ENCODE peak calls at places on chromosomes 13 and 19, in five cellular contexts. One of them, this sample, is unnamed.

GRCh38 chr19:38145627-38146026 is 78.4 kb downstream of the DPF1 start:
- DNase-seq in NCI-H2029: no peak
- DNase-seq in H54: no peak
- DNase-seq in GM13977: no peak
- DNase-seq in NB4: no peak
- DNase-seq in this sample: no peak

GRCh38 chr19:53844849-53845246 is 20.7 kb upstream of the NLRP12 start:
- DNase-seq in GM13977: no peak
- DNase-seq in NCI-H2029: no peak
- DNase-seq in NB4: peak
- DNase-seq in H54: no peak
- DNase-seq in this sample: no peak

GRCh38 chr19:50728084-50728737 is 5.0 kb downstream of the CLEC11A start:
- DNase-seq in NB4: peak
- DNase-seq in NCI-H2029: no peak
- DNase-seq in H54: no peak
- DNase-seq in GM13977: peak
- DNase-seq in this sample: peak

GRCh38 chr19:17415107-17415506 is 4.7 kb upstream of the MVB12A start:
- DNase-seq in NB4: no peak
- DNase-seq in GM13977: no peak
- DNase-seq in NCI-H2029: no peak
- DNase-seq in H54: no peak
- DNase-seq in this sample: no peak

GRCh38 chr19:3521104-3521445 is 15.0 kb downstream of the FZR1 start:
- DNase-seq in H54: no peak
- DNase-seq in NCI-H2029: no peak
- DNase-seq in GM13977: no peak
- DNase-seq in NB4: no peak
- DNase-seq in this sample: no peak

GRCh38 chr19:49911381-49912145 is 14.9 kb upstream of the IL4I1 start:
- DNase-seq in NB4: peak
- DNase-seq in GM13977: peak
- DNase-seq in NCI-H2029: no peak
- DNase-seq in H54: no peak
- DNase-seq in this sample: no peak

GRCh38 chr19:29680447-29680846 is 15.2 kb downstream of the PLEKHF1 start:
- DNase-seq in NCI-H2029: no peak
- DNase-seq in NB4: peak
- DNase-seq in H54: no peak
- DNase-seq in GM13977: no peak
- DNase-seq in this sample: peak

GRCh38 chr19:50772408-50773311 is 2.4 kb downstream of the GPR32 start:
- DNase-seq in H54: no peak
- DNase-seq in NB4: peak
- DNase-seq in GM13977: peak
- DNase-seq in NCI-H2029: no peak
- DNase-seq in this sample: no peak

GRCh38 chr19:49567722-49568454 is 12.5 kb downstream of the NOSIP start:
- DNase-seq in NB4: peak
- DNase-seq in NCI-H2029: no peak
- DNase-seq in GM13977: no peak
- DNase-seq in H54: no peak
- DNase-seq in this sample: peak

GRCh38 chr13:41179593-41180250 is 14.6 kb downstream of the KBTBD7 start:
- DNase-seq in NCI-H2029: no peak
- DNase-seq in NB4: no peak
- DNase-seq in H54: no peak
- DNase-seq in GM13977: no peak
- DNase-seq in this sample: no peak

This sample was measured in activated gamma-delta T cell treated with Interleukin-2 at 50 U/mL for 16 hours.